ENCODE peak calls at places on chromosomes 5 and 9, in five cellular contexts. P is SK-N-SH, K is IMR-90, A is GM12878, O is K562. J is an unnamed sample.
A peak's percentile ranks its signal among the peaks of the same experiment; 100 is the strongest.

GRCh38 chr9:137218754-137219271 is 3.2 kb downstream of the RNF208 start:
- DNase-seq in P (no peak), K (peak; percentile 34), A (no peak), O (peak; percentile 65), J (peak; percentile 81)

GRCh38 chr5:61964199-61964598 is 341.8 kb upstream of the KIF2A start:
- DNase-seq in P (no peak), K (peak; percentile 15), A (no peak), O (no peak), J (no peak)

GRCh38 chr9:133733074-133733408 is 5.1 kb downstream of the SARDH start:
- DNase-seq in P (no peak), K (no peak), A (no peak), O (no peak), J (no peak)

GRCh38 chr9:136625101-136626065 is 37.3 kb upstream of the EGFL7 start:
- DNase-seq in P (peak; percentile 82), K (peak; percentile 31), A (no peak), O (peak; percentile 47), J (peak; percentile 69)

GRCh38 chr9:17531642-17532254 is 47.1 kb upstream of the SH3GL2 start:
- DNase-seq in P (peak; percentile 59), K (peak; percentile 60), A (no peak), O (peak; percentile 35), J (peak; percentile 32)

GRCh38 chr5:88672644-88673493 is 210.1 kb downstream of the MEF2C start:
- DNase-seq in P (no peak), K (no peak), A (no peak), O (no peak), J (no peak)

GRCh38 chr5:78287833-78288232 is 6.7 kb downstream of the AP3B1 start:
- DNase-seq in P (no peak), K (peak; percentile 84), A (no peak), O (no peak), J (no peak)

GRCh38 chr5:27706832-27707231 is 668.4 kb upstream of the CDH9 start:
- DNase-seq in P (no peak), K (no peak), A (no peak), O (no peak), J (no peak)

GRCh38 chr9:125238127-125238914 is 2.8 kb downstream of the HSPA5 start:
- DNase-seq in P (no peak), K (no peak), A (no peak), O (no peak), J (no peak)

GRCh38 chr9:18673179-18673578 is 199.2 kb downstream of the ADAMTSL1 start:
- DNase-seq in P (no peak), K (no peak), A (no peak), O (no peak), J (no peak)

GRCh38 chr9:76032652-76033373 is 142.3 kb downstream of the PCSK5 start:
- DNase-seq in P (no peak), K (no peak), A (no peak), O (no peak), J (no peak)

GRCh38 chr9:755454-756381 is 85.8 kb upstream of the DMRT1 start:
- DNase-seq in P (no peak), K (peak; percentile 92), A (no peak), O (no peak), J (peak; percentile 93)

GRCh38 chr9:135555203-135555602 is 6.4 kb upstream of the PAEP start:
- DNase-seq in P (no peak), K (no peak), A (no peak), O (no peak), J (peak; percentile 33)

GRCh38 chr5:178573216-178573615 is 17.0 kb downstream of the COL23A1 start:
- DNase-seq in P (no peak), K (no peak), A (no peak), O (no peak), J (no peak)

GRCh38 chr5:2263763-2264162 is 381.0 kb upstream of the IRX4 start:
- DNase-seq in P (no peak), K (no peak), A (no peak), O (no peak), J (no peak)

GRCh38 chr9:37197158-37198033 is 77.0 kb downstream of the ZCCHC7 start:
- DNase-seq in P (peak; percentile 51), K (peak; percentile 77), A (peak; percentile 79), O (peak; percentile 86), J (no peak)

GRCh38 chr9:124214596-124215550 is 42.9 kb upstream of the NEK6 start:
- DNase-seq in P (no peak), K (no peak), A (no peak), O (no peak), J (no peak)

GRCh38 chr9:138048184-138048583 is 170.6 kb downstream of the CACNA1B start:
- DNase-seq in P (peak; percentile 17), K (no peak), A (no peak), O (no peak), J (no peak)

GRCh38 chr5:97098864-97099454 is 43.5 kb downstream of the LIX1 start:
- DNase-seq in P (no peak), K (no peak), A (no peak), O (no peak), J (no peak)

GRCh38 chr9:111959468-111959941 is 62.9 kb downstream of the UGCG start:
- DNase-seq in P (no peak), K (peak; percentile 89), A (no peak), O (no peak), J (peak; percentile 27)

GRCh38 chr5:9861664-9862256 is 231.6 kb upstream of the TAS2R1 start:
- DNase-seq in P (peak; percentile 79), K (peak; percentile 33), A (no peak), O (no peak), J (no peak)

GRCh38 chr9:85038824-85039540 is 369.5 kb downstream of the NTRK2 start:
- DNase-seq in P (no peak), K (no peak), A (no peak), O (no peak), J (no peak)

GRCh38 chr5:177434437-177434836 is 8.0 kb downstream of the GRK6 start:
- DNase-seq in P (no peak), K (no peak), A (no peak), O (no peak), J (no peak)

GRCh38 chr5:90898330-90899013 is 339.9 kb downstream of the ADGRV1 start:
- DNase-seq in P (no peak), K (peak; percentile 8), A (no peak), O (no peak), J (no peak)

GRCh38 chr9:2208465-2208864 is 193.3 kb downstream of the SMARCA2 start:
- DNase-seq in P (peak; percentile 48), K (no peak), A (no peak), O (no peak), J (no peak)

GRCh38 chr9:2210201-2210600 is 195.1 kb downstream of the SMARCA2 start:
- DNase-seq in P (no peak), K (peak; percentile 69), A (no peak), O (no peak), J (no peak)

GRCh38 chr9:2208991-2209390 is 193.8 kb downstream of the SMARCA2 start:
- DNase-seq in P (peak; percentile 22), K (no peak), A (no peak), O (no peak), J (no peak)

GRCh38 chr9:2213830-2214468 is 198.8 kb downstream of the SMARCA2 start:
- DNase-seq in P (no peak), K (no peak), A (no peak), O (peak; percentile 9), J (no peak)

DNA sequence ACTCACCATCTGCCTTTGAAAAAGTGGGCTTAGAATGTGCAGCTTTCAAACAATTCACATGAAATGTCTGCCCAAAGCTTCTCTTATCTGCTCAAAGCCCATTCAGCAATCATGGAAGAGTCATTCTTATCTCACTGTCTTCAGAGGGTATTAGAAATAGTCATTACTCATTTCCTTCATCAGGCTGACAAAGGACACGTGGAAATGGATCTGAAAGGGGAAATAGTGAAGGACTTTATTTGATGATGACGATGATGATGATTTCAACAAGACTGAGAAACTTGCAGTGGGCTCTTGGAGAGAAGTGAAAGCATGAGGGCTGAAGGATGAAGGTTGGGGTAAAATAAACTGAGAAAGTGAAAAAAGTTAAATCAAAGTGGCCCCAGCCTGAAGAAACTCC is 194.3 kb downstream of the SMARCA2 start:
- DNase-seq in P (no peak), K (no peak), A (no peak), O (no peak), J (no peak)
- TF ChIP-seq MXI1 in P (no peak), K (no peak), A (no peak), O (no peak), J (no peak)

GRCh38 chr5:150253416-150254208 is 36.0 kb downstream of the CAMK2A start:
- DNase-seq in P (no peak), K (no peak), A (no peak), O (no peak), J (no peak)

GRCh38 chr5:150256416-150257064 is 33.0 kb downstream of the CAMK2A start:
- DNase-seq in P (peak; percentile 65), K (no peak), A (no peak), O (peak; percentile 49), J (peak; percentile 34)

GRCh38 chr5:150257424-150257823 is 32.1 kb downstream of the CAMK2A start:
- DNase-seq in P (no peak), K (no peak), A (no peak), O (no peak), J (no peak)

GRCh38 chr5:150254363-150255154 is 35.0 kb downstream of the CAMK2A start:
- DNase-seq in P (no peak), K (no peak), A (no peak), O (no peak), J (peak; percentile 75)

GRCh38 chr5:150255659-150256415 is 33.7 kb downstream of the CAMK2A start:
- DNase-seq in P (peak; percentile 72), K (peak; percentile 38), A (no peak), O (no peak), J (peak; percentile 64)
- TF ChIP-seq MXI1 in P (peak; percentile 37), K (no peak), A (no peak), O (no peak), J (no peak)

GRCh38 chr9:121133104-121133816 is 58.5 kb downstream of the CNTRL start:
- DNase-seq in P (no peak), K (no peak), A (no peak), O (peak; percentile 34), J (peak; percentile 77)
- TF ChIP-seq MXI1 in P (no peak), K (no peak), A (no peak), O (no peak), J (no peak)

GRCh38 chr9:21519855-21520434 is 37.8 kb upstream of the IFNE start:
- DNase-seq in P (no peak), K (no peak), A (no peak), O (no peak), J (no peak)
- TF ChIP-seq MXI1 in P (no peak), K (no peak), A (no peak), O (no peak), J (no peak)

DNA sequence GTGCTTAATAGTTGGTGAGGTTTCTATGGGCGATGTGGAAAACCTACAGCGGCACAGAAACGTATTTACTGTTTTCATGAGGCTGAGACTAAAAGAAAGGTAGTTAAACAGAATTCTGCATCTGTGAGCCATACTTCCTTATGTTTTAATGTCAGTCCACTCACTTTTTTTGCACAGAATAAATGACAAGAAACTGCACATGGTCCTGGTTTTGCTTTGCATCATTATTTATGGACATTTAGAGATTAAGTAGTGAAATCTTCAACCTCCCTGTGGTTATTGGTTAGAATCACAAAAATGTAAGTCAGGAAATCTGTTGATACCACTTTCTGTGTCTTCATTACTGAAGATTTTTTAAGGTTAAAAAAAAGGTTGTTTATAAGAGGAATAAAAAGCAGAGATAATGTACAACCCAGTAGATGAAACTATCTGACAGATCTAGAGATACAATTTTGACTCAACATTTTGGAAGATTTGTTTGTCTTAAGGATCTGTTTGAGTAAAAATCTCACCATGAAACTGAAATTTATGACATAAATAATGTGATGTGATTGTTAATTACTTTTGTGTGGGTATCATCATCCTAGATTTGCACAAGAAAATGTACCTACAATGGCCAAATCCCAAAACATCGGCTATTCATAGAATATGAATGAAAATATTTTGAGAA is 2.4 kb downstream of the PRR16 start:
- DNase-seq in P (no peak), K (peak; percentile 14), A (no peak), O (no peak), J (no peak)
- TF ChIP-seq MXI1 in P (peak; percentile 74), K (no peak), A (no peak), O (no peak), J (no peak)